ENCODE peak calls at places on chromosome 18, in four cellular contexts. One of them, this sample, is unnamed.

GRCh38 chr18:80033181-80034067 is 810 bp upstream of the RBFA start:
- DNase-seq in A549: peak
- DNase-seq in K562: no peak
- DNase-seq in Panc1: no peak
- DNase-seq in this sample: peak

GRCh38 chr18:35983818-35984217 is 11.3 kb downstream of the RMP24 start:
- DNase-seq in Panc1: no peak
- DNase-seq in K562: no peak
- DNase-seq in A549: no peak
- DNase-seq in this sample: no peak

GRCh38 chr18:9413586-9413985 is 61.7 kb upstream of the RALBP1 start:
- DNase-seq in K562: no peak
- DNase-seq in Panc1: no peak
- DNase-seq in A549: peak
- DNase-seq in this sample: no peak

GRCh38 chr18:8366656-8367055 is 242.6 kb upstream of the RAB12 start:
- DNase-seq in A549: no peak
- DNase-seq in Panc1: no peak
- DNase-seq in K562: no peak
- DNase-seq in this sample: no peak

GRCh38 chr18:9417081-9417841 is 58.1 kb upstream of the RALBP1 start:
- DNase-seq in Panc1: no peak
- DNase-seq in K562: no peak
- DNase-seq in A549: no peak
- DNase-seq in this sample: no peak

GRCh38 chr18:9841752-9842151 is 44.0 kb upstream of the TXNDC2 start:
- DNase-seq in K562: no peak
- DNase-seq in A549: no peak
- DNase-seq in Panc1: no peak
- DNase-seq in this sample: no peak

GRCh38 chr18:346607-347006 is 78.8 kb upstream of the THOC1 start:
- DNase-seq in Panc1: no peak
- DNase-seq in A549: no peak
- DNase-seq in K562: no peak
- DNase-seq in this sample: no peak

GRCh38 chr18:57050314-57050949 is 96.5 kb upstream of the BOD1L2 start:
- DNase-seq in Panc1: no peak
- DNase-seq in K562: no peak
- DNase-seq in A549: no peak
- DNase-seq in this sample: no peak

GRCh38 chr18:58496937-58497336 is 132.0 kb downstream of the ALPK2 start:
- DNase-seq in K562: no peak
- DNase-seq in Panc1: no peak
- DNase-seq in A549: peak
- DNase-seq in this sample: no peak

GRCh38 chr18:35641916-35642315 is 60.4 kb downstream of the GALNT1 start:
- DNase-seq in A549: no peak
- DNase-seq in K562: no peak
- DNase-seq in Panc1: no peak
- DNase-seq in this sample: no peak

GRCh38 chr18:778194-779007 is 33.6 kb downstream of the YES1 start:
- DNase-seq in Panc1: no peak
- DNase-seq in A549: no peak
- DNase-seq in K562: no peak
- DNase-seq in this sample: no peak

GRCh38 chr18:5884375-5884774 is 10.9 kb downstream of the TMEM200C start:
- DNase-seq in K562: no peak
- DNase-seq in A549: no peak
- DNase-seq in Panc1: no peak
- DNase-seq in this sample: no peak

GRCh38 chr18:36829362-36830140 is 624 bp downstream of the KIAA1328 start:
- DNase-seq in Panc1: no peak
- DNase-seq in K562: no peak
- DNase-seq in A549: no peak
- DNase-seq in this sample: no peak

GRCh38 chr18:25832008-25832604 is 258.3 kb downstream of the SS18 start:
- DNase-seq in K562: peak
- DNase-seq in A549: peak
- DNase-seq in Panc1: peak
- DNase-seq in this sample: peak

GRCh38 chr18:63979409-63979908 is 9.6 kb downstream of the SERPINB8 start:
- DNase-seq in Panc1: peak
- DNase-seq in K562: peak
- DNase-seq in A549: peak
- DNase-seq in this sample: peak

GRCh38 chr18:70333757-70334156 is 44.9 kb downstream of the SOCS6 start:
- DNase-seq in Panc1: no peak
- DNase-seq in K562: no peak
- DNase-seq in A549: peak
- DNase-seq in this sample: no peak

GRCh38 chr18:76806301-76806700 is 16.1 kb upstream of the ZNF236 start:
- DNase-seq in Panc1: no peak
- DNase-seq in K562: no peak
- DNase-seq in A549: no peak
- DNase-seq in this sample: no peak

GRCh38 chr18:22974707-22975106 is 41.6 kb downstream of the RBBP8 start:
- DNase-seq in A549: no peak
- DNase-seq in K562: no peak
- DNase-seq in Panc1: no peak
- DNase-seq in this sample: no peak

GRCh38 chr18:34494359-34494696 is 215.8 kb upstream of the DTNA start:
- DNase-seq in Panc1: no peak
- DNase-seq in K562: no peak
- DNase-seq in A549: no peak
- DNase-seq in this sample: no peak

GRCh38 chr18:26894426-26894825 is 28.9 kb upstream of the AQP4 start:
- DNase-seq in A549: no peak
- DNase-seq in Panc1: no peak
- DNase-seq in K562: no peak
- DNase-seq in this sample: no peak

GRCh38 chr18:72830109-72830508 is 37.7 kb downstream of the NETO1 start:
- DNase-seq in K562: no peak
- DNase-seq in A549: peak
- DNase-seq in Panc1: no peak
- DNase-seq in this sample: no peak
- TF ChIP-seq CTCF in K562: no peak
- TF ChIP-seq CTCF in A549: no peak
- TF ChIP-seq CTCF in Panc1: no peak
- TF ChIP-seq CTCF in this sample: no peak

DNA sequence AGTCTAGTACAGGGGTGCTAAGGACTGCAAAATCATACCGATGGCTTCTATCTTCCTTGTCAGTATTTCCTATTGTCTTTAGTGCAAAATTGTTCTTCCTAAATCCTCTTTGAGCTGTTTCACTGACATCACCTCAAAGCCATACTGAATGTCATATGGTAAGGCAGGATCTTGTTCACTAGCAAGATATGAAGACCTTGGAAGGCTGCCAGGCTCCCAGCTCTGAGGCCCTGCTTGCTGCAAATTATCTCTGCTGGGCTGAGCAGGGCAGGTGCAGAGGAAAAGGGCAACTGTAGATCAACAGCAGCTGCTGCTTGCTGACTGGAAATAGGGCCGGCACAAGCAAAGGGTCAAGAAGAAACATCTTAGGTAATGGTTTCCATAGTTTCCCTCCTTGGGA is 58.2 kb downstream of the PMAIP1 start:
- DNase-seq in K562: peak
- DNase-seq in Panc1: no peak
- DNase-seq in A549: peak
- DNase-seq in this sample: no peak
- H3K4me3 ChIP-seq in K562: no peak
- H3K4me3 ChIP-seq in Panc1: no peak
- H3K4me3 ChIP-seq in A549: no peak
- H3K4me3 ChIP-seq in this sample: no peak

DNA sequence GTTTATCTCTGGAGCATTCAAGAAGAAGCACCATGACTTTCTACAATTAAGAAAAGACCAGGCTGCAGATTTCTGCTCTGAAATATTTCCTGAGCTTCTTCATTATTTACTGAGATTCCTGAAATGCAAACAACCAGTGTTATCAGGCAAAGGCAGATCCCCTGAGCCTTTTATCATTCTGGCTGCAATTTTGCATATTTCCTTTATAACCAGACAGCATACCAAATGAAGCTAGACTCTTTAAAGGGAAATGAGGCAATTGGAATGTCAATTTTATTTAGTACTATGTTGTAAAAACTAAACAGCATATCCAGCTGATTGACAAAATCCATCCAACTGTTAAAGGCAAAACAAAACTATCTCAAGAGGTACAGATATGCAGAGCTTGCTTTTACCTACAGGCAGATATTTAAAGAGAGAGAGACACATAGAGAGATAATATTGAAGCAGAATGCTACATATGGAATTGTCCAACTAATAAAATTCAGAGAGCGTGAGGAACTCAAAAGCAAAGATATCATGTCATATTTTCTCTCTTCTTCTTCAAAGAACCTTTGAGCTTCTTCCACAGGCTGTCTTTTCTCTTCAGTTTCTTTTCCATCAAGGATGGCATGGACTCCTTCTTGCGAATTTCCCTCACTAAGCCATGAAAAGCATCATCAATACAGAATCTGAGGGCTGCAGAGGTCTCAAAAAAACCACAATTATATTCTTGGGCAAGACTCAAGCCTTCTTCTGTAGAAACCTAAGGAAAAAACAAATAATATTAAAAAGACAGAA is 372.3 kb downstream of the RIT2 start:
- DNase-seq in K562: no peak
- DNase-seq in Panc1: no peak
- DNase-seq in A549: no peak
- DNase-seq in this sample: no peak
- TF ChIP-seq REST in K562: no peak
- TF ChIP-seq REST in Panc1: no peak
- TF ChIP-seq REST in A549: no peak
- TF ChIP-seq REST in this sample: no peak

GRCh38 chr18:65936678-65937077 is 185.9 kb downstream of the CDH7 start:
- DNase-seq in A549: no peak
- DNase-seq in Panc1: no peak
- DNase-seq in K562: no peak
- DNase-seq in this sample: no peak

GRCh38 chr18:65942103-65942502 is 191.3 kb downstream of the CDH7 start:
- DNase-seq in A549: no peak
- DNase-seq in K562: no peak
- DNase-seq in Panc1: no peak
- DNase-seq in this sample: no peak

GRCh38 chr18:65941482-65941881 is 190.7 kb downstream of the CDH7 start:
- DNase-seq in Panc1: no peak
- DNase-seq in K562: no peak
- DNase-seq in A549: no peak
- DNase-seq in this sample: no peak

GRCh38 chr18:65937180-65937579 is 186.4 kb downstream of the CDH7 start:
- DNase-seq in Panc1: no peak
- DNase-seq in A549: no peak
- DNase-seq in K562: no peak
- DNase-seq in this sample: no peak

GRCh38 chr18:65938592-65939372 is 188.0 kb downstream of the CDH7 start:
- DNase-seq in Panc1: no peak
- DNase-seq in K562: no peak
- DNase-seq in A549: peak
- DNase-seq in this sample: peak
- TF ChIP-seq CTCF in Panc1: peak
- TF ChIP-seq CTCF in K562: no peak
- TF ChIP-seq CTCF in A549: no peak
- TF ChIP-seq CTCF in this sample: peak

DNA sequence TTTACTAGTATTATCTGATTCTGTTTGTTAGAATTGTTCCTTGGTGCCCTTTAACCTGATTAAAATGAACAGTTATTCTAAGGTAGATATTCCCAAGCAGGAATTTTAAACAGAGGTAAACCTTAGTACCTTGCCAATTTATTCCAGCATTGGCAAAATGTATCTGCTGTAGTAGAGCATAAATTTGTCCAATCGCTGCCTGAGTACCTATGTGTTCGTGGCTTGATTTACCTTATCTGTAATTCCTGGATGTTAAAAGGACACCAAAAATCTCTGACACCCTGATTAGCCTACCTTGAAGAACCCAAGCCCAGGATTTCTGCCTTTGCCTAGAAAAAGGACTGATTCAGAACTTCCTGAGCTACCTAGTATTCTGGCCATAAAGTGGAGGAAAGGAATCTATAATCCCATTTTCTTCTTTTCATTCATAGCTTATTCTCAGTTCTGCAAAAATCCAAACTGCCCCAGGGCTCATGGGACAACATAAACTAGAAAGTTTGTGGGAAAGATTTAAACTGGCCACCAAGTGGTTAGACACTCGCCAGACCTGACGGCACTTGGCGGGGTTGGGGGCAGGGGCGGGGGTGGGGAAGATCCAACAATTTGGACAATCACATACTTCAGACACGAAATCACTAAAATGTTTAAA is 16.2 kb upstream of the ZCCHC2 start:
- DNase-seq in Panc1: no peak
- DNase-seq in K562: no peak
- DNase-seq in A549: no peak
- DNase-seq in this sample: no peak
- H3K4me3 ChIP-seq in Panc1: peak
- H3K4me3 ChIP-seq in K562: peak
- H3K4me3 ChIP-seq in A549: peak
- H3K4me3 ChIP-seq in this sample: peak

GRCh38 chr18:31100598-31101147 is 1.5 kb downstream of the DSC2 start:
- DNase-seq in A549: no peak
- DNase-seq in Panc1: no peak
- DNase-seq in K562: peak
- DNase-seq in this sample: no peak
- TF ChIP-seq REST in A549: no peak
- TF ChIP-seq REST in Panc1: no peak
- TF ChIP-seq REST in K562: no peak
- TF ChIP-seq REST in this sample: no peak

This sample was measured in HL-60.